ENCODE peak calls at places on chromosomes 12 and 14, in four cellular contexts. One of them, this sample, is unnamed.

GRCh38 chr12:62898568-62898967 is 36.4 kb downstream of the PPM1H start:
- DNase-seq in CD4-positive, CD25-positive, alpha-beta regulatory T cell: no peak
- DNase-seq in fibroblast of villous mesenchyme: no peak
- DNase-seq in A549: no peak
- DNase-seq in this sample: no peak

GRCh38 chr12:28939427-28939826 is 209.7 kb upstream of the FAR2 start:
- DNase-seq in A549: no peak
- DNase-seq in CD4-positive, CD25-positive, alpha-beta regulatory T cell: no peak
- DNase-seq in fibroblast of villous mesenchyme: no peak
- DNase-seq in this sample: no peak

GRCh38 chr12:111584959-111585358 is 14.2 kb downstream of the ATXN2 start:
- DNase-seq in A549: peak; percentile 18
- DNase-seq in CD4-positive, CD25-positive, alpha-beta regulatory T cell: no peak
- DNase-seq in fibroblast of villous mesenchyme: peak; percentile 79
- DNase-seq in this sample: no peak

GRCh38 chr12:75727577-75727976 is 216.2 kb upstream of the KRR1 start:
- DNase-seq in A549: no peak
- DNase-seq in fibroblast of villous mesenchyme: no peak
- DNase-seq in CD4-positive, CD25-positive, alpha-beta regulatory T cell: no peak
- DNase-seq in this sample: no peak

GRCh38 chr14:92644601-92645515 is 103.6 kb downstream of the LGMN start:
- DNase-seq in fibroblast of villous mesenchyme: no peak
- DNase-seq in A549: no peak
- DNase-seq in CD4-positive, CD25-positive, alpha-beta regulatory T cell: no peak
- DNase-seq in this sample: no peak

GRCh38 chr12:105825141-105825540 is 313.6 kb downstream of the NUAK1 start:
- DNase-seq in fibroblast of villous mesenchyme: no peak
- DNase-seq in A549: no peak
- DNase-seq in CD4-positive, CD25-positive, alpha-beta regulatory T cell: no peak
- DNase-seq in this sample: no peak

GRCh38 chr12:108129017-108129812 is at the start of gene WSCD2:
- DNase-seq in fibroblast of villous mesenchyme: peak; percentile 2
- DNase-seq in CD4-positive, CD25-positive, alpha-beta regulatory T cell: no peak
- DNase-seq in A549: no peak
- DNase-seq in this sample: peak; percentile 3

GRCh38 chr14:92603309-92604257 is 90.0 kb downstream of the RIN3 start:
- DNase-seq in fibroblast of villous mesenchyme: peak; percentile 71
- DNase-seq in CD4-positive, CD25-positive, alpha-beta regulatory T cell: peak; percentile 8
- DNase-seq in A549: no peak
- DNase-seq in this sample: peak; percentile 84

GRCh38 chr14:68199465-68200145 is 380.0 kb downstream of the RAD51B start:
- DNase-seq in fibroblast of villous mesenchyme: no peak
- DNase-seq in CD4-positive, CD25-positive, alpha-beta regulatory T cell: no peak
- DNase-seq in A549: no peak
- DNase-seq in this sample: peak; percentile 98

GRCh38 chr14:50225067-50225973 is 6.1 kb downstream of the SOS2 start:
- DNase-seq in CD4-positive, CD25-positive, alpha-beta regulatory T cell: no peak
- DNase-seq in fibroblast of villous mesenchyme: peak; percentile 76
- DNase-seq in A549: no peak
- DNase-seq in this sample: peak; percentile 82

GRCh38 chr12:88820012-88820411 is 239.7 kb upstream of the KITLG start:
- DNase-seq in CD4-positive, CD25-positive, alpha-beta regulatory T cell: no peak
- DNase-seq in A549: no peak
- DNase-seq in fibroblast of villous mesenchyme: no peak
- DNase-seq in this sample: no peak

GRCh38 chr14:77204457-77204796 is 22.8 kb downstream of the TMEM63C start:
- DNase-seq in A549: no peak
- DNase-seq in CD4-positive, CD25-positive, alpha-beta regulatory T cell: no peak
- DNase-seq in fibroblast of villous mesenchyme: no peak
- DNase-seq in this sample: no peak

GRCh38 chr12:110698171-110698902 is 9.4 kb upstream of the HVCN1 start:
- DNase-seq in CD4-positive, CD25-positive, alpha-beta regulatory T cell: peak; percentile 60
- DNase-seq in fibroblast of villous mesenchyme: peak; percentile 74
- DNase-seq in A549: peak; percentile 74
- DNase-seq in this sample: peak; percentile 92

GRCh38 chr14:26554069-26554772 is 43.6 kb downstream of the NOVA1 start:
- DNase-seq in fibroblast of villous mesenchyme: no peak
- DNase-seq in A549: no peak
- DNase-seq in CD4-positive, CD25-positive, alpha-beta regulatory T cell: no peak
- DNase-seq in this sample: no peak
- H3K4me3 ChIP-seq in fibroblast of villous mesenchyme: no peak overlapping the region
- H3K4me3 ChIP-seq in A549: no peak overlapping the region
- H3K4me3 ChIP-seq in CD4-positive, CD25-positive, alpha-beta regulatory T cell: no peak overlapping the region
- H3K4me3 ChIP-seq in this sample: no peak overlapping the region

DNA sequence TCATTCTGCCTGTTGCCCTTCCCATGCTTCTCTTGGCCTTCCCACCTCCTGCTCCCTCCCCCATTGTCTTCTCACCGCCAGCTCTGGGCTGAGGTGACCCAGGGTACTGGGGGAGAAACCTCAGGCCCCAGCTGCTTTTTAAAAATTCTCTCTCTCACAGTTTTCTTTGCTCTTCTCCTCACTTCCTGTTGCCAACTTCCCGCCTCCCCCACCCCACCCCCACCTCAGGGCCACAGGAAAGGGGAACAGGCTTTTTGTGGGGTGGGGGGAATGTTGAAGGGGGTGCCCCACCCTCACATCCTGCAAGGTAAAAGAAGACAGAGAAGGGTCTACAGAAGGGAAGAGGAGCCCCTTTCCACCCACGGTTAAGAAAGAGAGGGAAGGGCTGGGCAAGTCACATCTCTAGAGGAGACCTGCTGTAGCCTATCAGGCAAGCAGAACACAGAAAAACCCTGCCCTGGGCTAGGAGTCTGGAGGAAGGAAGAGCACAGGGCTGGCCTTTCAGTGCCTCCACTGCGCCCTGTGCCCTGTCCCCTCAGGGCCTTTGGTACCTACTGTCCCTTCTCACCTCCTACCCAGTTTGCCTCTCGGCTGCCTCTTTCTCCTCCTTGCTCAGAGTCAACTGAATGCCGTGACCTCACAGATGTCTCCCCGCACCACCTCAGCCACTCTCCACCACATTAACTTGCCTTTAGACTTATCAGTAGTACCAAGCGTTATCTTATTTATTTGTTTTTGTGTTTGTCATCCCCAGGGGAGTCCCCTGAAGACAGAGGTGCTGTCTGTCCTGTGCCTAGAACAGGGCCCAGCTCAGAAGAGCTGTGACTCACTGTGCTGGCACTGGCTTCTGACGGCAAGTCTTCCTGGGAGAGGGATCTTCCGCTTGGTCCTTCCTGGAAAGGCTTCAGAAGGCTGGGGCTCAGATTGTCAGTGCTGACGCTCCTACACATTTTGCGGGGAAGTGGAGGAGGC is 1.7 kb downstream of the ARHGAP9 start:
- DNase-seq in fibroblast of villous mesenchyme: peak; percentile 55
- DNase-seq in A549: no peak
- DNase-seq in CD4-positive, CD25-positive, alpha-beta regulatory T cell: peak; percentile 57
- DNase-seq in this sample: peak; percentile 82
- H3K4me3 ChIP-seq in fibroblast of villous mesenchyme: no peak overlapping the region
- H3K4me3 ChIP-seq in A549: no peak overlapping the region
- H3K4me3 ChIP-seq in CD4-positive, CD25-positive, alpha-beta regulatory T cell: peak overlapping the region; percentile 93
- H3K4me3 ChIP-seq in this sample: no peak overlapping the region

DNA sequence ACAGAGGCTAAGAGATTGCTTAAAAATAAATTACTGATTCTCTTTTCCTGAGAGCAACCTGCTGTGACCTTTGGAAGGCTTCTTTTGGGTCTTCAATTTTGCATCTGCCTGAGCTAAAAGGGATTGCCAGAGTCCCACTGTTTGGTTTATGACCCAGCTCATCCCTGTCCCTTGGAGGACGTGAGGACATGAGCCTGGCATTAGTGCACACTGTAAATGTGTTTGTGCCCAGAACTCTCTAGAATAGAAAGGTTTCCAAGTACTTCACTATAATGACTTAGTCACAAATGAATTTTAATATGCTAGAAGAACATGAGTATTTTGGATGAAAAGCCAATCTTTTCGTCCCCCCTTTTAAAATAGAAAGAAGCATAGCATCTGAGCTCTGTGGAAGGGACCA is 47.1 kb upstream of the CDKN3 start:
- DNase-seq in A549: no peak
- DNase-seq in CD4-positive, CD25-positive, alpha-beta regulatory T cell: no peak
- DNase-seq in fibroblast of villous mesenchyme: no peak
- DNase-seq in this sample: no peak
- H3K4me3 ChIP-seq in A549: no peak overlapping the region
- H3K4me3 ChIP-seq in CD4-positive, CD25-positive, alpha-beta regulatory T cell: no peak overlapping the region
- H3K4me3 ChIP-seq in fibroblast of villous mesenchyme: no peak overlapping the region
- H3K4me3 ChIP-seq in this sample: no peak overlapping the region

GRCh38 chr14:91253795-91254323 is 9.4 kb upstream of the GPR68 start:
- DNase-seq in CD4-positive, CD25-positive, alpha-beta regulatory T cell: no peak
- DNase-seq in A549: no peak
- DNase-seq in fibroblast of villous mesenchyme: no peak
- DNase-seq in this sample: no peak

GRCh38 chr14:91252901-91253794 is 8.6 kb upstream of the GPR68 start:
- DNase-seq in CD4-positive, CD25-positive, alpha-beta regulatory T cell: peak; percentile 53
- DNase-seq in fibroblast of villous mesenchyme: no peak
- DNase-seq in A549: peak; percentile 28
- DNase-seq in this sample: no peak

GRCh38 chr14:91246051-91246852 is 1.7 kb upstream of the GPR68 start:
- DNase-seq in A549: no peak
- DNase-seq in fibroblast of villous mesenchyme: no peak
- DNase-seq in CD4-positive, CD25-positive, alpha-beta regulatory T cell: peak; percentile 78
- DNase-seq in this sample: no peak

GRCh38 chr14:91250912-91251311 is 6.4 kb upstream of the GPR68 start:
- DNase-seq in CD4-positive, CD25-positive, alpha-beta regulatory T cell: no peak
- DNase-seq in A549: no peak
- DNase-seq in fibroblast of villous mesenchyme: no peak
- DNase-seq in this sample: no peak

DNA sequence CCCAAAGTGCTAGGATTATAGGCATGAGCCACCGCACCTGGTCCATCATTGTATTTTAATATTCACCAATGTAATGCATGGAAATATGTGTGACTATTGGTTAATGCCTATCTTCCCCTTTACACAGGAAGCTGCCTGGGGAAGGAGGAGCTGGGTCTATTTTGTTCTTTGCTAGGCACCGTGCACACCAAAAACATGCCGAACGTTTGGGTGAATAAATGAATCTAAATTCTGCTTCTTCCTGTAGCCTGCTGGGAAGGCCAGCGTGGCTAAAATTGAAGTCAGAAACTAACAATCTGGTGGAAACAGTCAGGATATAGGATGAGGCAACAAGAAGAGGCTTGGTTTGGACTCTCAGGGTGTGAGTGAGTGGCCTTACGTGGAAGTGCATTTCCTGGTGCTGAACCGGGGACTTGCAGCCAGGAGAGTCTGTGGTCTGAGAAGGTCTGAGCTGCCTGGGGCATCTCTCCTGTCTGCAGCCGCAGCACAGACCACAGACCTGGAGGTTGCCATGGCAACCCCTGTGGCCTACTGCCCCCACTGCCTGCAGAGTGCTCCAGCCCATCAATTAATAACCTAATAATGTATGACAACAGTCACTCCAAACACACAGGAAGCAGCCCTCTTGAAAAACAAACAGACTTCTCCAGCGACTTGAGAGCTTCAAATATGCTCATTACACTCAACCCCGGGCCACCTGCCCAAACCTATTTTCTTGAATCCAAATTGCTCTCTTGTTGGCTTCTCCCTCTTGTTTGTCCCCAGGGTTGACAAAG is 5.5 kb upstream of the GPR68 start:
- DNase-seq in fibroblast of villous mesenchyme: no peak
- DNase-seq in A549: no peak
- DNase-seq in CD4-positive, CD25-positive, alpha-beta regulatory T cell: peak; percentile 55
- DNase-seq in this sample: no peak
- H3K4me3 ChIP-seq in fibroblast of villous mesenchyme: no peak overlapping the region
- H3K4me3 ChIP-seq in A549: no peak overlapping the region
- H3K4me3 ChIP-seq in CD4-positive, CD25-positive, alpha-beta regulatory T cell: peak overlapping the region; percentile 61
- H3K4me3 ChIP-seq in this sample: no peak overlapping the region

GRCh38 chr14:99081880-99082279 is 190.1 kb downstream of the BCL11B start:
- DNase-seq in CD4-positive, CD25-positive, alpha-beta regulatory T cell: no peak
- DNase-seq in A549: no peak
- DNase-seq in fibroblast of villous mesenchyme: no peak
- DNase-seq in this sample: no peak

GRCh38 chr14:99080306-99080705 is 191.7 kb downstream of the BCL11B start:
- DNase-seq in CD4-positive, CD25-positive, alpha-beta regulatory T cell: no peak
- DNase-seq in A549: no peak
- DNase-seq in fibroblast of villous mesenchyme: no peak
- DNase-seq in this sample: no peak

GRCh38 chr14:99078426-99078825 is 193.6 kb downstream of the BCL11B start:
- DNase-seq in A549: no peak
- DNase-seq in CD4-positive, CD25-positive, alpha-beta regulatory T cell: no peak
- DNase-seq in fibroblast of villous mesenchyme: no peak
- DNase-seq in this sample: no peak

GRCh38 chr14:99079061-99079727 is 192.8 kb downstream of the BCL11B start:
- DNase-seq in CD4-positive, CD25-positive, alpha-beta regulatory T cell: no peak
- DNase-seq in A549: no peak
- DNase-seq in fibroblast of villous mesenchyme: no peak
- DNase-seq in this sample: no peak

DNA sequence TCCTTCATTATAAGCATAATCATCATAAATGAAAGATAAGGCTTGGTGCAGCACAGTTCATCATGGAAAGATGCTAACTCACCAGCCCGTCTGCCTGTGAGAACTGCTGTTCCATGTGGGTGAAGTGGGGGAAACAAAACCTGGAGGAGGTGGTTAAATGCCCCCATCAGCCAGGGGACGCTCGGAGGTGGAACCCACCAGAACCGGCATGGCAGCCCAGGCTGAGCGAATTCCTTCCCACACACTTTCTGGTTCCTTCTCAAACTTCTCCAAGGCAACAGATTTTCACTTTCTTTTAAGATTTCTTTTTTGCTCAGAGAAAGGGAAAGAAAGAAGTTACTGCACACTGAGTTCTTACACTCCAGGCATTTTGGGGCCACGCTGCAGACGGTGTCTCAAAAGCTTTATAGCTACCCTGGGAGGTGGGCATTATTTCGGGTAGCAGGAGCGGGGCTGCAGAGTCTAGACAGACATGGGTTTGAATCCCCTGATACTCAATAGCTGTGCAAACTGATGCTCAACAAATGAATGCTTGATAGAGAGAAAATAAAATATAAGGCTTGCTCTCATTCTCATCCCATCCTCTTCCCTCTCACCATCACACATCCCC is 190.7 kb downstream of the BCL11B start:
- DNase-seq in CD4-positive, CD25-positive, alpha-beta regulatory T cell: no peak
- DNase-seq in fibroblast of villous mesenchyme: no peak
- DNase-seq in A549: no peak
- DNase-seq in this sample: no peak
- H3K4me3 ChIP-seq in CD4-positive, CD25-positive, alpha-beta regulatory T cell: no peak overlapping the region
- H3K4me3 ChIP-seq in fibroblast of villous mesenchyme: no peak overlapping the region
- H3K4me3 ChIP-seq in A549: no peak overlapping the region
- H3K4me3 ChIP-seq in this sample: no peak overlapping the region

GRCh38 chr12:1590083-1590979 is 4.0 kb downstream of the FBXL14 start:
- DNase-seq in A549: no peak
- DNase-seq in fibroblast of villous mesenchyme: peak; percentile 77
- DNase-seq in CD4-positive, CD25-positive, alpha-beta regulatory T cell: no peak
- DNase-seq in this sample: peak; percentile 47
- H3K4me3 ChIP-seq in A549: no peak overlapping the region
- H3K4me3 ChIP-seq in fibroblast of villous mesenchyme: peak overlapping the region; percentile 63
- H3K4me3 ChIP-seq in CD4-positive, CD25-positive, alpha-beta regulatory T cell: peak overlapping the region; percentile 90
- H3K4me3 ChIP-seq in this sample: peak overlapping the region; percentile 76

GRCh38 chr12:122106891-122107660 is 28.5 kb downstream of the MLXIP start:
- DNase-seq in fibroblast of villous mesenchyme: peak; percentile 76
- DNase-seq in CD4-positive, CD25-positive, alpha-beta regulatory T cell: no peak
- DNase-seq in A549: no peak
- DNase-seq in this sample: no peak
- H3K4me3 ChIP-seq in fibroblast of villous mesenchyme: no peak overlapping the region
- H3K4me3 ChIP-seq in CD4-positive, CD25-positive, alpha-beta regulatory T cell: no peak overlapping the region
- H3K4me3 ChIP-seq in A549: no peak overlapping the region
- H3K4me3 ChIP-seq in this sample: no peak overlapping the region

This sample was measured in fibroblast of pulmonary artery.